ENCODE peak calls at places on chromosomes 6 and 20, in six cellular contexts. One of them, this sample, is unnamed. For H3K4me1, the result is how much of the 10 kb centered on the place peaks cover.

GRCh38 chr20:32572271-32572968 is 12.7 kb downstream of the NOL4L start:
- DNase-seq in H9: no peak
- DNase-seq in trophoblast cell: no peak
- DNase-seq in H1: no peak
- DNase-seq in neuronal stem cell: no peak
- DNase-seq in IMR-90: no peak
- DNase-seq in this sample: no peak

GRCh38 chr20:12410783-12411182 is 493.1 kb downstream of the BTBD3 start:
- DNase-seq in neuronal stem cell: no peak
- DNase-seq in IMR-90: no peak
- DNase-seq in H9: no peak
- DNase-seq in H1: no peak
- DNase-seq in trophoblast cell: no peak
- DNase-seq in this sample: no peak

GRCh38 chr6:136757150-136757549 is 35.1 kb downstream of the MAP3K5 start:
- DNase-seq in trophoblast cell: peak
- DNase-seq in IMR-90: peak
- DNase-seq in neuronal stem cell: no peak
- DNase-seq in H9: no peak
- DNase-seq in H1: no peak
- DNase-seq in this sample: peak

GRCh38 chr6:28225056-28225834 is at the start of gene ZSCAN9:
- DNase-seq in trophoblast cell: peak
- DNase-seq in H9: peak
- DNase-seq in neuronal stem cell: peak
- DNase-seq in IMR-90: peak
- DNase-seq in H1: peak
- DNase-seq in this sample: peak

GRCh38 chr6:158654498-158654897 is 4.6 kb downstream of the SYTL3 start:
- DNase-seq in IMR-90: peak
- DNase-seq in trophoblast cell: peak
- DNase-seq in H1: no peak
- DNase-seq in H9: no peak
- DNase-seq in neuronal stem cell: no peak
- DNase-seq in this sample: peak

GRCh38 chr6:43817192-43817591 is 47.2 kb downstream of the VEGFA start:
- DNase-seq in IMR-90: peak
- DNase-seq in trophoblast cell: peak
- DNase-seq in H9: peak
- DNase-seq in neuronal stem cell: no peak
- DNase-seq in H1: peak
- DNase-seq in this sample: peak

GRCh38 chr6:106084106-106084963 is 1.8 kb upstream of the PRDM1 start:
- DNase-seq in trophoblast cell: peak
- DNase-seq in IMR-90: peak
- DNase-seq in H1: peak
- DNase-seq in neuronal stem cell: no peak
- DNase-seq in H9: peak
- DNase-seq in this sample: peak

GRCh38 chr6:26311012-26311384 is 54.0 kb upstream of the BTN3A2 start:
- DNase-seq in neuronal stem cell: no peak
- DNase-seq in H9: no peak
- DNase-seq in H1: peak
- DNase-seq in IMR-90: peak
- DNase-seq in trophoblast cell: peak
- DNase-seq in this sample: peak

GRCh38 chr6:106648651-106649308 is 19.4 kb downstream of the QRSL1 start:
- DNase-seq in H9: no peak
- DNase-seq in H1: no peak
- DNase-seq in trophoblast cell: no peak
- DNase-seq in IMR-90: no peak
- DNase-seq in neuronal stem cell: no peak
- DNase-seq in this sample: no peak

GRCh38 chr20:41563087-41563486 is 55.1 kb downstream of the CHD6 start:
- DNase-seq in trophoblast cell: peak
- DNase-seq in H9: no peak
- DNase-seq in IMR-90: peak
- DNase-seq in H1: no peak
- DNase-seq in neuronal stem cell: no peak
- DNase-seq in this sample: no peak

GRCh38 chr6:43644940-43645612 is at the start of gene RSPH9:
- DNase-seq in neuronal stem cell: peak
- DNase-seq in trophoblast cell: peak
- DNase-seq in H1: peak
- DNase-seq in IMR-90: peak
- DNase-seq in H9: peak
- DNase-seq in this sample: peak

GRCh38 chr20:38932457-38933120 is 6.4 kb downstream of the FAM83D start:
- DNase-seq in neuronal stem cell: no peak
- DNase-seq in H1: no peak
- DNase-seq in IMR-90: peak
- DNase-seq in H9: no peak
- DNase-seq in trophoblast cell: peak
- DNase-seq in this sample: peak

GRCh38 chr20:38930242-38930569 is 4.0 kb downstream of the FAM83D start:
- DNase-seq in IMR-90: no peak
- DNase-seq in trophoblast cell: no peak
- DNase-seq in H9: no peak
- DNase-seq in neuronal stem cell: no peak
- DNase-seq in H1: no peak
- DNase-seq in this sample: no peak

GRCh38 chr20:38935285-38935684 is 9.1 kb downstream of the FAM83D start:
- DNase-seq in trophoblast cell: peak
- DNase-seq in neuronal stem cell: no peak
- DNase-seq in H1: no peak
- DNase-seq in H9: no peak
- DNase-seq in IMR-90: no peak
- DNase-seq in this sample: peak

GRCh38 chr20:38934530-38934929 is 8.3 kb downstream of the FAM83D start:
- DNase-seq in H1: no peak
- DNase-seq in H9: no peak
- DNase-seq in neuronal stem cell: no peak
- DNase-seq in trophoblast cell: no peak
- DNase-seq in IMR-90: no peak
- DNase-seq in this sample: no peak

GRCh38 chr20:38931984-38932383 is 5.8 kb downstream of the FAM83D start:
- DNase-seq in IMR-90: no peak
- DNase-seq in H1: no peak
- DNase-seq in H9: no peak
- DNase-seq in neuronal stem cell: no peak
- DNase-seq in trophoblast cell: peak
- DNase-seq in this sample: no peak
- H3K9ac ChIP-seq in IMR-90: no peak
- H3K9ac ChIP-seq in H1: no peak
- H3K9ac ChIP-seq in H9: no peak
- H3K9ac ChIP-seq in neuronal stem cell: no peak
- H3K9ac ChIP-seq in trophoblast cell: no peak
- H3K9ac ChIP-seq in this sample: peak

GRCh38 chr6:10585232-10585887 is 64.2 kb downstream of the GCNT2 start:
- DNase-seq in trophoblast cell: no peak
- DNase-seq in H1: no peak
- DNase-seq in neuronal stem cell: peak
- DNase-seq in H9: peak
- DNase-seq in IMR-90: no peak
- DNase-seq in this sample: peak
- H2BK5ac ChIP-seq in trophoblast cell: no peak
- H2BK5ac ChIP-seq in H1: peak
- H2BK5ac ChIP-seq in neuronal stem cell: no peak
- H2BK5ac ChIP-seq in H9: peak
- H2BK5ac ChIP-seq in IMR-90: no peak
- H2BK5ac ChIP-seq in this sample: no peak

GRCh38 chr20:38093641-38094077 is 60.1 kb downstream of the RPRD1B start:
- DNase-seq in IMR-90: no peak
- DNase-seq in neuronal stem cell: no peak
- DNase-seq in H9: no peak
- DNase-seq in H1: no peak
- DNase-seq in trophoblast cell: no peak
- DNase-seq in this sample: no peak
- H3K4me1 ChIP-seq in IMR-90: under half
- H3K4me1 ChIP-seq in neuronal stem cell: under half
- H3K4me1 ChIP-seq in H9: under half
- H3K4me1 ChIP-seq in H1: under half
- H3K4me1 ChIP-seq in trophoblast cell: under half
- H3K4me1 ChIP-seq in this sample: under half

GRCh38 chr20:57620999-57621398 is 773 bp upstream of the ZBP1 start:
- DNase-seq in neuronal stem cell: no peak
- DNase-seq in H9: no peak
- DNase-seq in IMR-90: no peak
- DNase-seq in trophoblast cell: no peak
- DNase-seq in H1: peak
- DNase-seq in this sample: no peak

GRCh38 chr20:57622579-57623381 is 2.6 kb upstream of the ZBP1 start:
- DNase-seq in H9: peak
- DNase-seq in H1: peak
- DNase-seq in IMR-90: peak
- DNase-seq in neuronal stem cell: peak
- DNase-seq in trophoblast cell: peak
- DNase-seq in this sample: no peak

GRCh38 chr20:57620274-57620990 is at the start of gene ZBP1:
- DNase-seq in trophoblast cell: no peak
- DNase-seq in H1: peak
- DNase-seq in IMR-90: no peak
- DNase-seq in H9: no peak
- DNase-seq in neuronal stem cell: no peak
- DNase-seq in this sample: no peak

GRCh38 chr20:57622201-57622570 is 2.0 kb upstream of the ZBP1 start:
- DNase-seq in H9: no peak
- DNase-seq in trophoblast cell: no peak
- DNase-seq in H1: no peak
- DNase-seq in neuronal stem cell: no peak
- DNase-seq in IMR-90: no peak
- DNase-seq in this sample: no peak

DNA sequence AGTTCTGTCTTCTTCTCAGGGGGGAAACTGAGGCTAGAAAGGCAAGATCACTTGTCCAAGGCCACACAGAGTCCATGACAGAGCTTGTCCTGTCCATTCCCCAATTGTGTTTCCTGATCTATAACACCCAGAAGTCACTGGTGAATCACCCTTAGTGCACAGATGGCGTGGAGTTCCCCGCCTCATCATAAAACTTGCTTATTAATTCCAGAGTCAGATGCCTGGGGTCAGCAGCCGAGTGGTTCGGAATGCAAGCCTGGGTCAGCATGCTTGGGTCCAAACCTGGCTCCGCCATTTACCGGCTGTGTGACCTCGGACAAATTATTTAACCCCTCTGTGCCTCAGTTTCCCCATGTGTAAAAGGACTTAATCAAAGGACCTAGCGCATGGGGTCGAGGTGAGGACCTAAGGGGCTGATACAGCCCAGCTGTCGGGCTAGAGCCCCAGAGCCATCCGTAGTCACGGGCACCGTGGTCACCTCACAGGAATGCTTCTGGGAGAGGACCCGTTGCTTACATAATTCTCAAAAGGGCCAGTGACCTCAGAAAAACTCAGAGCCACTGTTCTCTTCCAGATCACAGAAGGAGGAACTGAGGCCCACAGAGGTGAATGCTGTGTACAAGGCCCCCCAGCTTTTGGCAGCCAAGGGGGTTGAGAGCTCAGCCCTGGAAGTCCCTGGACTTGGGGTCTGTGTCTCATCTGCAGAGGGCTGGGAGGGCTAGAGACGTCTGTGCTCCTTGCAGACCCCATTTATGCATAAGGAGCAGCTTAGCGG is 1.4 kb upstream of the ZBP1 start:
- DNase-seq in IMR-90: no peak
- DNase-seq in H9: no peak
- DNase-seq in H1: peak
- DNase-seq in trophoblast cell: no peak
- DNase-seq in neuronal stem cell: no peak
- DNase-seq in this sample: no peak
- H3K9ac ChIP-seq in IMR-90: no peak
- H3K9ac ChIP-seq in H9: no peak
- H3K9ac ChIP-seq in H1: no peak
- H3K9ac ChIP-seq in trophoblast cell: no peak
- H3K9ac ChIP-seq in neuronal stem cell: no peak
- H3K9ac ChIP-seq in this sample: no peak

GRCh38 chr6:104957301-104958177 is 632 bp downstream of the LIN28B start:
- DNase-seq in neuronal stem cell: peak
- DNase-seq in trophoblast cell: no peak
- DNase-seq in IMR-90: no peak
- DNase-seq in H1: peak
- DNase-seq in H9: peak
- DNase-seq in this sample: peak
- H2BK5ac ChIP-seq in neuronal stem cell: no peak
- H2BK5ac ChIP-seq in trophoblast cell: peak
- H2BK5ac ChIP-seq in IMR-90: no peak
- H2BK5ac ChIP-seq in H1: peak
- H2BK5ac ChIP-seq in H9: peak
- H2BK5ac ChIP-seq in this sample: no peak

GRCh38 chr6:14426281-14426680 is 308.7 kb downstream of the CD83 start:
- DNase-seq in neuronal stem cell: no peak
- DNase-seq in H9: no peak
- DNase-seq in H1: no peak
- DNase-seq in IMR-90: no peak
- DNase-seq in trophoblast cell: no peak
- DNase-seq in this sample: no peak

GRCh38 chr6:14428269-14428668 is 310.7 kb downstream of the CD83 start:
- DNase-seq in H9: no peak
- DNase-seq in IMR-90: no peak
- DNase-seq in neuronal stem cell: no peak
- DNase-seq in trophoblast cell: no peak
- DNase-seq in H1: no peak
- DNase-seq in this sample: no peak

GRCh38 chr6:14423955-14424354 is 306.4 kb downstream of the CD83 start:
- DNase-seq in trophoblast cell: no peak
- DNase-seq in H1: no peak
- DNase-seq in H9: no peak
- DNase-seq in neuronal stem cell: no peak
- DNase-seq in IMR-90: no peak
- DNase-seq in this sample: no peak

GRCh38 chr6:14423330-14423729 is 305.8 kb downstream of the CD83 start:
- DNase-seq in trophoblast cell: no peak
- DNase-seq in neuronal stem cell: no peak
- DNase-seq in H1: no peak
- DNase-seq in H9: no peak
- DNase-seq in IMR-90: peak
- DNase-seq in this sample: peak

DNA sequence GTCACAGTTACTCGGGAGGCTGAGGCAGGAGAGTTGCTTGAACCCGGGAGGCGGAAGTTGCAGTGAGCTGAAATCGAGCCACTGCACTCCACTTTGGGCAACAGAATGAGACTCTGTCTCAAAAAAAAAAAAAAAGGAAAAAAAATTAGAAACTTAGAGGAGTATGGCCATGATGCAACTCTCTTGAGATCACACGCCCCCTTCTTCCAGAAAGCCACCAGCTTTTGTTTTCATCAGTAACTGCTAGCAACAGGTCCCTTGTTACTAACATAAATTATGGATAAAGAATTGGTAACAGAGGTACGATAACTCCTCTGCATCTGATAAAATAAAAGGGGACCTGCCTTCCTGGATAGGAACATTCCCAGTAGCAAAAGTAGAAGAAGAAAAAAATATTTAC is 308.2 kb downstream of the CD83 start:
- DNase-seq in H9: no peak
- DNase-seq in H1: no peak
- DNase-seq in neuronal stem cell: no peak
- DNase-seq in trophoblast cell: no peak
- DNase-seq in IMR-90: no peak
- DNase-seq in this sample: no peak
- H3K4me1 ChIP-seq in H9: under half
- H3K4me1 ChIP-seq in H1: under half
- H3K4me1 ChIP-seq in neuronal stem cell: under half
- H3K4me1 ChIP-seq in trophoblast cell: under half
- H3K4me1 ChIP-seq in IMR-90: under half
- H3K4me1 ChIP-seq in this sample: under half

GRCh38 chr20:2706688-2707352 is 14.2 kb downstream of the EBF4 start:
- DNase-seq in neuronal stem cell: no peak
- DNase-seq in H9: no peak
- DNase-seq in IMR-90: no peak
- DNase-seq in H1: peak
- DNase-seq in trophoblast cell: no peak
- DNase-seq in this sample: no peak
- H3K9ac ChIP-seq in neuronal stem cell: no peak
- H3K9ac ChIP-seq in H9: no peak
- H3K9ac ChIP-seq in IMR-90: no peak
- H3K9ac ChIP-seq in H1: no peak
- H3K9ac ChIP-seq in trophoblast cell: no peak
- H3K9ac ChIP-seq in this sample: no peak